ENCODE peak calls at places on chromosomes 2 and 18, in eight cellular contexts. C is LoVo; K is stimulated activated CD4-positive, alpha-beta T cell treated with anti-CD3 and anti-CD28 coated beads, Interleukin-1b, Interleukin-23, amount 100 ng/mL, for 24 hours; X is A549; Q is NCI-H510A treated with DMSO at 0.1 percent for 48 hours; Y is activated T-helper 1 cell treated with anti-CD3 and anti-CD28 coated beads, Interleukin-2, amount 50 U/mL, for 16 hours; G is sciatic nerve; Z is hepatic stellate cell. D is an unnamed sample.

GRCh38 chr18:8749492-8749891 is 44.1 kb downstream of the MTCL1 start:
- DNase-seq in G (no peak), K (no peak), C (no peak), X (no peak), Y (no peak), Z (no peak), Q (no peak), D (no peak)

GRCh38 chr18:35118641-35119040 is 77.4 kb downstream of the MAPRE2 start:
- DNase-seq in Z (no peak), C (no peak), X (no peak), Q (no peak), Y (no peak), G (no peak), K (no peak), D (no peak)

GRCh38 chr2:15640291-15640711 is 48.6 kb downstream of the DDX1 start:
- DNase-seq in G (no peak), X (no peak), Q (no peak), C (no peak), Z (peak), K (no peak), Y (no peak), D (peak)

GRCh38 chr2:147709655-147710054 is 135.2 kb upstream of the ACVR2A start:
- DNase-seq in Y (no peak), Q (no peak), C (no peak), K (no peak), X (no peak), G (no peak), Z (no peak), D (no peak)

GRCh38 chr2:15738965-15739364 is 147.3 kb downstream of the DDX1 start:
- DNase-seq in Z (no peak), G (no peak), C (no peak), K (no peak), Y (no peak), Q (no peak), X (no peak), D (no peak)

GRCh38 chr18:8937112-8937641 is 165.3 kb upstream of the NDUFV2 start:
- DNase-seq in C (no peak), G (no peak), X (no peak), K (no peak), Z (no peak), Q (no peak), Y (no peak), D (no peak)

GRCh38 chr2:15178946-15179345 is 382.2 kb downstream of the NBAS start:
- DNase-seq in Z (no peak), Q (no peak), Y (no peak), K (no peak), G (no peak), X (no peak), C (no peak), D (no peak)

GRCh38 chr2:239523944-239524310 is 123.1 kb upstream of the HDAC4 start:
- DNase-seq in Z (no peak), G (no peak), Y (no peak), X (no peak), K (no peak), C (no peak), Q (no peak), D (no peak)

GRCh38 chr18:23712445-23712844 is 23.2 kb downstream of the LAMA3 start:
- DNase-seq in G (no peak), K (no peak), Q (no peak), Y (no peak), C (no peak), Z (no peak), X (no peak), D (no peak)

GRCh38 chr18:55795101-55795669 is 207.2 kb upstream of the TCF4 start:
- DNase-seq in X (no peak), K (no peak), G (no peak), C (no peak), Y (no peak), Z (no peak), Q (no peak), D (no peak)

D was measured in fibroblast of pulmonary artery.